ENCODE peak calls at places on chromosomes 2 and 18, in eight cellular contexts. Q, O, B, Y, S, F, P and U are unnamed samples.

GRCh38 chr18:28504100-28504499 is 327.2 kb upstream of the CDH2 start:
- DNase-seq in Y (no peak), P (no peak), Q (no peak), O (no peak), B (no peak), S (no peak), F (no peak), U (no peak)

GRCh38 chr2:191656792-191657191 is 21.1 kb upstream of the NABP1 start:
- DNase-seq in S (no peak), B (no peak), Y (no peak), F (no peak), Q (no peak), O (no peak), P (no peak), U (no peak)

GRCh38 chr2:15938803-15939555 is 1.4 kb upstream of the MYCN start:
- DNase-seq in O (no peak), B (peak), P (no peak), Q (no peak), S (no peak), F (no peak), Y (no peak), U (no peak)

GRCh38 chr2:97910403-97911209 is 85.1 kb downstream of the TMEM131 start:
- DNase-seq in O (no peak), P (no peak), B (no peak), S (no peak), Y (no peak), F (no peak), Q (no peak), U (no peak)

GRCh38 chr18:28114472-28114871 is 62.5 kb downstream of the CDH2 start:
- DNase-seq in O (no peak), Y (no peak), Q (no peak), B (no peak), F (no peak), S (no peak), P (no peak), U (no peak)

GRCh38 chr2:55010915-55011314 is 39.3 kb downstream of the RTN4 start:
- DNase-seq in Q (no peak), B (no peak), F (no peak), O (no peak), Y (no peak), S (no peak), P (no peak), U (no peak)

GRCh38 chr2:100664756-100665101 is 101.9 kb downstream of the PDCL3 start:
- DNase-seq in O (no peak), F (no peak), S (no peak), B (no peak), Q (no peak), Y (no peak), P (no peak), U (no peak)

GRCh38 chr18:55504808-55505207 is 83.2 kb downstream of the TCF4 start:
- DNase-seq in O (no peak), Y (no peak), S (no peak), B (no peak), F (no peak), P (no peak), Q (no peak), U (no peak)

GRCh38 chr2:150090031-150090430 is 397.4 kb downstream of the RND3 start:
- DNase-seq in O (no peak), Q (no peak), B (no peak), S (no peak), F (no peak), Y (no peak), P (no peak), U (no peak)

GRCh38 chr2:63827749-63828148 is 13.9 kb upstream of the UGP2 start:
- DNase-seq in S (no peak), P (no peak), F (no peak), Y (no peak), O (no peak), Q (no peak), B (no peak), U (no peak)

GRCh38 chr2:219688560-219689445 is 61.4 kb downstream of the SLC4A3 start:
- DNase-seq in B (no peak), P (no peak), F (no peak), S (no peak), Y (no peak), Q (no peak), O (no peak), U (no peak)

GRCh38 chr18:63063171-63063570 is 256.4 kb downstream of the BCL2 start:
- DNase-seq in S (no peak), F (no peak), O (no peak), P (no peak), B (no peak), Y (no peak), Q (no peak), U (no peak)

GRCh38 chr2:71679481-71679880 is 226.1 kb downstream of the DYSF start:
- DNase-seq in B (no peak), Y (no peak), Q (no peak), P (no peak), S (no peak), F (no peak), O (no peak), U (no peak)

GRCh38 chr2:71884303-71885042 is 263.2 kb downstream of the CYP26B1 start:
- DNase-seq in O (no peak), Y (no peak), P (no peak), B (no peak), S (no peak), F (no peak), Q (no peak), U (no peak)

GRCh38 chr2:237092920-237093781 is 7.5 kb downstream of the COPS8 start:
- DNase-seq in Y (no peak), S (no peak), F (no peak), O (no peak), P (no peak), Q (no peak), B (no peak), U (no peak)

GRCh38 chr2:50347355-50348044 is 684.4 kb downstream of the NRXN1 start:
- DNase-seq in P (no peak), Q (no peak), O (peak), S (peak), B (peak), Y (no peak), F (no peak), U (no peak)

GRCh38 chr2:7523557-7524210 is 606.5 kb downstream of the RNF144A start:
- DNase-seq in Q (no peak), P (no peak), Y (no peak), S (no peak), F (no peak), B (no peak), O (no peak), U (no peak)

GRCh38 chr2:208069186-208069585 is 43.9 kb upstream of the PLEKHM3 start:
- DNase-seq in P (no peak), Y (no peak), S (no peak), O (no peak), Q (no peak), F (no peak), B (no peak), U (no peak)

GRCh38 chr2:126877861-126878565 is 20.7 kb upstream of the TEX51 start:
- DNase-seq in B (no peak), S (peak), P (no peak), Q (no peak), O (no peak), Y (no peak), F (no peak), U (no peak)

GRCh38 chr2:120596990-120597594 is 138.6 kb upstream of the GLI2 start:
- DNase-seq in Q (no peak), Y (no peak), F (no peak), P (no peak), S (no peak), O (no peak), B (no peak), U (no peak)

GRCh38 chr2:47035615-47036488 is 119.3 kb downstream of the STPG4 start:
- DNase-seq in P (no peak), B (no peak), Q (no peak), Y (no peak), S (no peak), F (no peak), O (no peak), U (no peak)

GRCh38 chr2:5373200-5373599 is 319.0 kb upstream of the SOX11 start:
- DNase-seq in S (no peak), Y (no peak), F (no peak), Q (no peak), O (peak), P (no peak), B (peak), U (no peak)

GRCh38 chr2:146143971-146144370 is 1624.1 kb upstream of the ZEB2 start:
- DNase-seq in O (no peak), P (no peak), Y (no peak), F (no peak), Q (no peak), B (no peak), S (no peak), U (no peak)

GRCh38 chr2:21676676-21677075 is 552.9 kb downstream of the TDRD15 start:
- DNase-seq in P (no peak), F (no peak), Y (no peak), S (no peak), O (no peak), B (no peak), Q (no peak), U (no peak)